ENCODE peak calls at places on chromosomes 5 and 9, in six cellular contexts. L, P, F, K, V and S are unnamed samples.

GRCh38 chr5:149549461-149550266 is 1.6 kb downstream of the CSNK1A1 start:
- DNase-seq in L (peak; percentile 58), P (no peak), F (peak; percentile 65), K (no peak), V (peak; percentile 61), S (peak; percentile 74)

GRCh38 chr5:10583663-10584572 is 20.0 kb downstream of the ANKRD33B start:
- DNase-seq in L (no peak), P (no peak), F (no peak), K (no peak), V (no peak), S (no peak)

GRCh38 chr9:101219030-101219429 is 165.8 kb downstream of the BAAT start:
- DNase-seq in L (no peak), P (no peak), F (no peak), K (no peak), V (no peak), S (no peak)

GRCh38 chr9:128523199-128523925 is 18.8 kb downstream of the GLE1 start:
- DNase-seq in L (peak; percentile 53), P (no peak), F (peak; percentile 61), K (peak; percentile 41), V (peak; percentile 58), S (peak; percentile 35)

GRCh38 chr5:69257577-69257976 is 22.9 kb downstream of the CDK7 start:
- DNase-seq in L (no peak), P (no peak), F (no peak), K (no peak), V (no peak), S (no peak)

GRCh38 chr5:159441441-159441840 is 111.2 kb upstream of the IL12B start:
- DNase-seq in L (no peak), P (no peak), F (no peak), K (peak; percentile 31), V (peak; percentile 34), S (no peak)

GRCh38 chr9:97696025-97696822 is 916 bp downstream of the XPA start:
- DNase-seq in L (peak; percentile 41), P (no peak), F (peak; percentile 25), K (no peak), V (no peak), S (no peak)

GRCh38 chr5:96247097-96247675 is 185.9 kb downstream of the PCSK1 start:
- DNase-seq in L (no peak), P (no peak), F (no peak), K (no peak), V (no peak), S (no peak)

GRCh38 chr5:142945845-142946244 is 175.7 kb downstream of the ARHGAP26 start:
- DNase-seq in L (no peak), P (no peak), F (no peak), K (no peak), V (no peak), S (no peak)

GRCh38 chr9:77834898-77835505 is 186.9 kb upstream of the GNA14 start:
- DNase-seq in L (no peak), P (no peak), F (peak; percentile 74), K (no peak), V (no peak), S (no peak)

GRCh38 chr5:58786035-58786434 is 203.2 kb downstream of the RAB3C start:
- DNase-seq in L (no peak), P (no peak), F (no peak), K (no peak), V (no peak), S (no peak)

GRCh38 chr5:157324237-157324636 is 58.3 kb downstream of the CYFIP2 start:
- DNase-seq in L (no peak), P (no peak), F (no peak), K (no peak), V (no peak), S (peak; percentile 32)

GRCh38 chr5:157651623-157652376 is 438 bp downstream of the SOX30 start:
- DNase-seq in L (no peak), P (peak; percentile 49), F (peak; percentile 64), K (peak; percentile 74), V (no peak), S (no peak)

GRCh38 chr5:72525816-72526215 is 18.6 kb upstream of the ZNF366 start:
- DNase-seq in L (peak; percentile 22), P (no peak), F (peak; percentile 97), K (no peak), V (peak; percentile 71), S (peak; percentile 24)

GRCh38 chr5:76391014-76391413 is 12.1 kb upstream of the IQGAP2 start:
- DNase-seq in L (no peak), P (no peak), F (no peak), K (no peak), V (no peak), S (peak; percentile 26)